ENCODE peak calls at places on chromosomes 2 and 18, in ten cellular contexts. G is mesothelial cell of epicardium; Q is left cardiac atrium; M is NCI-H1694 treated with DMSO at 0.1 percent for 48 hours; R is cardiac septum; K is activated effector memory CD4-positive, alpha-beta T cell treated with anti-CD3 and anti-CD28 coated beads, Interleukin-2, amount 50 U/mL, for 16 hours; I is AG09309; W is mesendoderm; V is ELR; P is NCI-H446 treated with DMSO at 0.1 percent for 48 hours. B is an unnamed sample.

GRCh38 chr2:96770451-96770850 is 9.7 kb downstream of the CNNM4 start:
- DNase-seq in Q (no peak), R (no peak), M (no peak), K (no peak), W (no peak), I (no peak), G (no peak), P (no peak), V (no peak), B (no peak)

GRCh38 chr2:203659650-203660049 is 46.8 kb upstream of the CD28 start:
- DNase-seq in P (no peak), I (no peak), Q (peak), K (no peak), R (no peak), V (no peak), W (no peak), G (no peak), M (no peak), B (peak)

GRCh38 chr2:235876099-235876679 is 292.0 kb downstream of the GBX2 start:
- DNase-seq in I (no peak), R (no peak), G (no peak), P (no peak), Q (no peak), W (no peak), V (no peak), M (no peak), K (no peak), B (no peak)

GRCh38 chr2:112582314-112582746 is 2.1 kb upstream of the CHCHD5 start:
- DNase-seq in W (peak), M (peak), G (no peak), I (peak), P (peak), Q (no peak), K (peak), V (peak), R (no peak), B (no peak)

GRCh38 chr2:20382965-20383800 is 32.5 kb upstream of the PUM2 start:
- DNase-seq in G (no peak), P (no peak), V (peak), M (no peak), W (no peak), I (peak), K (no peak), R (no peak), Q (no peak), B (no peak)

GRCh38 chr2:70647873-70648481 is 94.4 kb upstream of the TGFA start:
- DNase-seq in Q (peak), M (peak), K (peak), G (peak), V (peak), I (peak), R (no peak), P (no peak), W (peak), B (peak)

GRCh38 chr2:168192839-168193616 is 54.4 kb downstream of the STK39 start:
- DNase-seq in K (peak), I (no peak), Q (no peak), R (no peak), V (peak), W (no peak), M (no peak), G (no peak), P (no peak), B (no peak)

GRCh38 chr2:233707979-233708644 is 4.6 kb upstream of the UGT1A5 start:
- DNase-seq in W (no peak), M (no peak), P (no peak), V (peak), K (no peak), I (no peak), Q (no peak), G (no peak), R (no peak), B (no peak)

GRCh38 chr2:234845602-234846588 is 105.9 kb upstream of the SH3BP4 start:
- DNase-seq in K (no peak), P (no peak), G (no peak), I (no peak), Q (no peak), V (no peak), R (peak), M (no peak), W (no peak), B (no peak)

GRCh38 chr2:132404056-132404455 is 12.5 kb upstream of the GPR39 start:
- DNase-seq in P (no peak), K (no peak), W (peak), R (no peak), Q (no peak), V (no peak), M (no peak), I (no peak), G (no peak), B (no peak)

GRCh38 chr18:41809652-41810051 is 145.4 kb upstream of the PIK3C3 start:
- DNase-seq in W (peak), R (no peak), P (no peak), M (no peak), G (no peak), V (peak), I (no peak), Q (no peak), K (no peak), B (no peak)

GRCh38 chr2:218523651-218524050 is 44.5 kb downstream of the USP37 start:
- DNase-seq in W (no peak), I (no peak), K (no peak), P (no peak), M (no peak), G (no peak), R (no peak), Q (no peak), V (no peak), B (no peak)